ENCODE peak calls at places on chromosomes 5 and 9, in ten cellular contexts. Z is PC-3, P is body of pancreas, Q is esophagus squamous epithelium, L is mammary epithelial cell, Y is A549, K is astrocyte of the spinal cord, C is uterus, J is AG10803, R is BJ. E is an unnamed sample.
A peak's percentile ranks its signal among the peaks of the same experiment; 100 is the strongest.

GRCh38 chr9:133881671-133882381 is 110.3 kb downstream of the VAV2 start:
- DNase-seq in K (no peak), Y (no peak), L (peak; percentile 82), R (no peak), Z (no peak), Q (no peak), P (peak; percentile 78), J (no peak), C (no peak), E (no peak)

GRCh38 chr9:98974994-98975712 is 31.4 kb downstream of the COL15A1 start:
- DNase-seq in J (peak; percentile 54), L (peak; percentile 66), P (peak; percentile 92), Q (no peak), C (peak; percentile 89), Z (peak; percentile 84), R (no peak), Y (peak; percentile 86), K (peak; percentile 75), E (peak; percentile 73)

GRCh38 chr5:173901705-173902104 is 13.6 kb downstream of the CPEB4 start:
- DNase-seq in C (no peak), Q (no peak), P (no peak), Z (no peak), Y (no peak), R (no peak), K (no peak), L (no peak), J (no peak), E (no peak)

GRCh38 chr9:97900103-97900737 is 22.1 kb downstream of the TRMO start:
- DNase-seq in Q (no peak), K (peak; percentile 34), L (no peak), P (no peak), C (no peak), Y (no peak), J (peak; percentile 73), R (no peak), Z (peak; percentile 9), E (no peak)

GRCh38 chr5:131994533-131995226 is 16.8 kb downstream of the ACSL6 start:
- DNase-seq in R (no peak), L (no peak), Y (no peak), Q (no peak), C (no peak), P (no peak), K (no peak), J (no peak), Z (no peak), E (peak; percentile 23)

GRCh38 chr9:74443036-74443750 is 53.9 kb upstream of the RORB start:
- DNase-seq in K (peak; percentile 28), J (no peak), Q (no peak), Z (no peak), Y (no peak), R (no peak), P (no peak), L (peak; percentile 74), C (no peak), E (no peak)

GRCh38 chr5:107404595-107405366 is 266.0 kb downstream of the EFNA5 start:
- DNase-seq in Q (no peak), R (no peak), L (peak; percentile 41), Z (no peak), K (no peak), P (no peak), J (no peak), C (no peak), Y (no peak), E (peak; percentile 35)

GRCh38 chr9:5452286-5452609 is 1.9 kb downstream of the CD274 start:
- DNase-seq in R (no peak), K (no peak), J (no peak), Y (no peak), Q (no peak), L (no peak), C (no peak), P (no peak), Z (no peak), E (no peak)

GRCh38 chr5:86880785-86881492 is 263.2 kb downstream of the COX7C start:
- DNase-seq in J (peak; percentile 86), L (peak; percentile 64), Y (peak; percentile 25), Q (no peak), C (peak; percentile 18), P (peak; percentile 24), Z (peak; percentile 96), K (peak; percentile 77), R (peak; percentile 52), E (peak; percentile 76)

GRCh38 chr9:123871781-123872180 is 58.1 kb downstream of the DENND1A start:
- DNase-seq in R (no peak), Q (no peak), Z (no peak), Y (no peak), P (no peak), C (no peak), K (no peak), L (no peak), J (peak; percentile 22), E (no peak)

GRCh38 chr5:39164016-39164415 is 55.3 kb downstream of the FYB1 start:
- DNase-seq in Q (no peak), L (no peak), C (no peak), R (no peak), J (no peak), K (no peak), Z (no peak), P (no peak), Y (no peak), E (no peak)

GRCh38 chr5:137328418-137328937 is 170.6 kb downstream of the SPOCK1 start:
- DNase-seq in C (no peak), R (no peak), Z (no peak), J (no peak), Q (no peak), K (no peak), Y (no peak), L (no peak), P (no peak), E (no peak)

GRCh38 chr9:27528278-27528885 is 1.2 kb downstream of the MOB3B start:
- DNase-seq in Z (no peak), J (peak; percentile 46), K (peak; percentile 66), Y (no peak), C (peak; percentile 87), R (no peak), L (peak; percentile 91), P (peak; percentile 86), Q (peak; percentile 5), E (peak; percentile 52)

GRCh38 chr9:131608469-131609115 is 63.3 kb downstream of the PRRT1B start:
- DNase-seq in C (peak; percentile 86), Y (peak; percentile 81), J (peak; percentile 87), Z (peak; percentile 76), K (peak; percentile 85), Q (no peak), L (peak; percentile 81), R (peak; percentile 55), P (peak; percentile 76), E (no peak)

GRCh38 chr5:39100851-39101396 is 26.7 kb upstream of the RICTOR start:
- DNase-seq in P (no peak), L (peak; percentile 99), J (peak; percentile 97), K (peak; percentile 92), C (no peak), Z (peak; percentile 99), R (peak; percentile 95), Y (peak; percentile 93), Q (no peak), E (no peak)

GRCh38 chr9:133332381-133332730 is 3.6 kb downstream of the SURF6 start:
- DNase-seq in R (no peak), Z (no peak), K (no peak), Q (no peak), Y (no peak), C (no peak), J (no peak), L (no peak), P (no peak), E (no peak)

GRCh38 chr5:1083823-1084605 is 27.8 kb downstream of the SLC12A7 start:
- DNase-seq in L (no peak), Y (no peak), C (no peak), R (no peak), P (no peak), Z (no peak), K (no peak), J (no peak), Q (no peak), E (no peak)
- H3K4me3 ChIP-seq in L (no peak overlapping the region), Y (no peak overlapping the region), C (no peak overlapping the region), R (no peak overlapping the region), P (no peak overlapping the region), Z (no peak overlapping the region), K (no peak overlapping the region), J (no peak overlapping the region), Q (no peak overlapping the region), E (no peak overlapping the region)

DNA sequence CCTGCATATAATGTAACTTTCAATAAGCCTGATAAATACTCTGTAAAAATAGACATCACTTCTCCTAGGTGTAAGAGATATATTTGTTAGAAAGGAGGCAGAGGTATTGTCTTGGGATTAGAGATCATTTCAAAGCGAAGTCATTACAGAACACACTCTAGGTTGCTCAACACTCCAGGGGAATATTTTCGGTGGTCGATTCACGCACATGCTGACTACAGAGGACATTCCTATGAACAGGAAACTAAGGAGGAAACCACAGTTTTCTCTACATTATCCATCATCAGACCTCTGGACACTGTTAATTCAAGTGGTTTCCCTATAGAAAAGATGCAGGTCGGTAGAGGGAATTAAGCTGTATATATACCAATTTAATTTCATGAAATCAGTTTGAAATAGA is 370.0 kb downstream of the NDUFS4 start:
- DNase-seq in Y (no peak), K (no peak), P (no peak), Q (no peak), L (no peak), C (no peak), R (no peak), J (peak; percentile 29), Z (no peak), E (no peak)
- TF ChIP-seq CTCF in Y (no peak), K (no peak), P (no peak), Q (no peak), L (no peak), C (no peak), R (no peak), J (no peak), Z (no peak), E (no peak)

GRCh38 chr5:94180761-94181160 is 437.6 kb downstream of the KIAA0825 start:
- DNase-seq in Z (no peak), K (peak; percentile 37), L (no peak), Q (no peak), C (no peak), J (peak; percentile 36), R (no peak), P (no peak), Y (no peak), E (no peak)
- H3K4me3 ChIP-seq in Z (no peak overlapping the region), K (no peak overlapping the region), L (no peak overlapping the region), Q (no peak overlapping the region), C (no peak overlapping the region), J (no peak overlapping the region), R (no peak overlapping the region), P (no peak overlapping the region), Y (no peak overlapping the region), E (no peak overlapping the region)

DNA sequence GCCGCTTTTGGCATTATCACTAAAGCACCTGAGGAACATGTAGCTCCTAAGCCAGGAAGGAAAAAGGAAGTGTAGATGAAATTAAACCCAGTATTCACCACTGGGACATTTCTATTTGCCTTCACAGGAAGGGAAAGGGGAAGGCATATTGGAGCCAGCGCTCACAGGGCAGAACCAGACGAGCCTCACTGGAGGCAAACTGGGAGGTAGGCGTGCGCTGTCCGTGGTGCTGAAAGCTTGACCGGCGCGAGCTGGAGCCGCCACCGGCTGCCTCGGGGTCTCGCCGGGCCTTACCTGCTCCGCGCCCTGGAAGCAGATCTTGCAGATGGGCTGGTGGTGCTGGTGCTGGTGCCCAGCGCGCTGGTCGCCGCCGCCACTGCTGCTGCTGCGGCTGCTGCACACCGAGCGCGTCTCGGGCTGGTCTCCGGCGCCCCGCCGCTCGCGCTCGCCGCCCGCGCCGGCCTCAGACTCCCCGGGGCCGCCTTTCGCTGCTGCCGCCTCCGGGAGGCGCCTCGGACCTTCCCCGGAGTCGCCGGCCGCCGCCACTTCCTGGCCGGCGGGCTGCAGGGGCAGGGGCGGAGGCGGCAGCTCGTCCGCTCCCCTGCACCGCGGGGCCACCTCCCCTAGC is 732 bp downstream of the MARCHF11 start:
- DNase-seq in J (peak; percentile 41), R (no peak), Q (no peak), C (no peak), Y (no peak), K (peak; percentile 72), L (peak; percentile 45), Z (peak; percentile 50), P (peak; percentile 91), E (peak; percentile 16)
- TF ChIP-seq CTCF in J (no peak), R (no peak), Q (no peak), C (no peak), Y (no peak), K (no peak), L (no peak), Z (no peak), P (no peak), E (no peak)